ENCODE peak calls at places on chromosome 17, in five cellular contexts. T is HCT116, A is A172, Z is trophoblast cell, J is glutamatergic neuron. I is an unnamed sample.

GRCh38 chr17:38918129-38918913 is 7.1 kb upstream of the LASP1NB start:
- DNase-seq in J (no peak), Z (peak), A (no peak), T (no peak), I (no peak)

GRCh38 chr17:4591529-4591928 is 7.2 kb downstream of the SMTNL2 start:
- DNase-seq in T (no peak), Z (no peak), A (peak), J (no peak), I (no peak)

GRCh38 chr17:80512233-80512632 is 32.4 kb upstream of the RPTOR start:
- DNase-seq in T (no peak), A (peak), J (no peak), Z (peak), I (no peak)

GRCh38 chr17:17561408-17562144 is 29.9 kb downstream of the PEMT start:
- DNase-seq in T (no peak), Z (no peak), A (no peak), J (no peak), I (no peak)

GRCh38 chr17:78411241-78411855 is 32.9 kb downstream of the PGS1 start:
- DNase-seq in A (no peak), T (no peak), Z (no peak), J (no peak), I (no peak)

GRCh38 chr17:67194134-67194533 is 50.9 kb downstream of the HELZ start:
- DNase-seq in A (peak), Z (peak), J (no peak), T (no peak), I (no peak)

GRCh38 chr17:61251939-61252865 is 147.4 kb upstream of the TBX2 start:
- DNase-seq in T (no peak), Z (peak), A (peak), J (no peak), I (no peak)

GRCh38 chr17:36641877-36642845 is 40.8 kb downstream of the MRM1 start:
- DNase-seq in A (no peak), T (no peak), J (peak), Z (no peak), I (no peak)

GRCh38 chr17:55327225-55328088 is 62.7 kb downstream of the HLF start:
- DNase-seq in Z (peak), T (no peak), J (no peak), A (no peak), I (no peak)

GRCh38 chr17:67606471-67606870 is 111.3 kb upstream of the NOL11 start:
- DNase-seq in A (no peak), T (no peak), Z (no peak), J (no peak), I (no peak)

GRCh38 chr17:6755731-6756184 is at the start of gene XAF1:
- DNase-seq in J (no peak), Z (peak), A (no peak), T (no peak), I (peak)

GRCh38 chr17:82242977-82243647 is 14.3 kb downstream of the SLC16A3 start:
- DNase-seq in Z (peak), J (no peak), T (no peak), A (peak), I (no peak)

GRCh38 chr17:39083270-39083669 is 68.2 kb downstream of the PLXDC1 start:
- DNase-seq in J (no peak), T (no peak), Z (no peak), A (no peak), I (no peak)

GRCh38 chr17:77126519-77126918 is 14.2 kb upstream of the SEC14L1 start:
- DNase-seq in Z (no peak), J (no peak), A (peak), T (no peak), I (no peak)

GRCh38 chr17:49495842-49496182 is 719 bp downstream of the NGFR start:
- DNase-seq in T (no peak), A (no peak), Z (no peak), J (peak), I (no peak)

GRCh38 chr17:83107656-83108048 is 28.2 kb downstream of the METRNL start:
- DNase-seq in Z (no peak), J (no peak), T (no peak), A (no peak), I (no peak)

GRCh38 chr17:39209317-39210092 is 9.4 kb downstream of the RPL19 start:
- DNase-seq in J (peak), T (no peak), A (no peak), Z (peak), I (no peak)

GRCh38 chr17:76847031-76847430 is 21.2 kb upstream of the MGAT5B start:
- DNase-seq in Z (no peak), T (no peak), J (no peak), A (no peak), I (no peak)

GRCh38 chr17:5553479-5553878 is 30.8 kb downstream of the NLRP1 start:
- DNase-seq in T (no peak), J (no peak), A (no peak), Z (no peak), I (no peak)

I was measured in GM10248.